ENCODE peak calls at places on chromosomes 3 and 15, in eight cellular contexts. G is esophagus squamous epithelium, S is heart left ventricle, A is transverse colon, Z is ovary, Q is body of pancreas, R is prostate gland, M is stomach. I is an unnamed sample.

GRCh38 chr15:78049691-78050440 is 27.6 kb downstream of the TBC1D2B start:
- DNase-seq in G (no peak), S (no peak), A (no peak), Z (no peak), Q (peak; percentile 25), R (no peak), M (no peak), I (no peak)

GRCh38 chr15:45181491-45182285 is 6.1 kb downstream of the SHF start:
- DNase-seq in G (no peak), S (no peak), A (no peak), Z (no peak), Q (no peak), R (no peak), M (no peak), I (no peak)

GRCh38 chr15:89740137-89740536 is 10.9 kb downstream of the MESP1 start:
- DNase-seq in G (no peak), S (no peak), A (peak; percentile 67), Z (no peak), Q (peak; percentile 78), R (peak; percentile 75), M (peak; percentile 48), I (peak; percentile 28)

GRCh38 chr15:75695206-75695605 is 17.4 kb downstream of the CSPG4 start:
- DNase-seq in G (no peak), S (no peak), A (no peak), Z (peak; percentile 43), Q (no peak), R (no peak), M (no peak), I (no peak)

GRCh38 chr3:182370949-182371348 is 422.4 kb upstream of the ATP11B start:
- DNase-seq in G (no peak), S (no peak), A (no peak), Z (no peak), Q (no peak), R (no peak), M (no peak), I (no peak)

GRCh38 chr3:124266517-124266916 is 274.6 kb upstream of the ROPN1 start:
- DNase-seq in G (no peak), S (no peak), A (no peak), Z (no peak), Q (no peak), R (no peak), M (no peak), I (no peak)

GRCh38 chr3:178085817-178086123 is 450.5 kb upstream of the KCNMB2 start:
- DNase-seq in G (no peak), S (no peak), A (no peak), Z (no peak), Q (no peak), R (no peak), M (no peak), I (no peak)

GRCh38 chr15:91320106-91320505 is 220.0 kb downstream of the SV2B start:
- DNase-seq in G (no peak), S (no peak), A (no peak), Z (no peak), Q (no peak), R (no peak), M (no peak), I (no peak)

DNA sequence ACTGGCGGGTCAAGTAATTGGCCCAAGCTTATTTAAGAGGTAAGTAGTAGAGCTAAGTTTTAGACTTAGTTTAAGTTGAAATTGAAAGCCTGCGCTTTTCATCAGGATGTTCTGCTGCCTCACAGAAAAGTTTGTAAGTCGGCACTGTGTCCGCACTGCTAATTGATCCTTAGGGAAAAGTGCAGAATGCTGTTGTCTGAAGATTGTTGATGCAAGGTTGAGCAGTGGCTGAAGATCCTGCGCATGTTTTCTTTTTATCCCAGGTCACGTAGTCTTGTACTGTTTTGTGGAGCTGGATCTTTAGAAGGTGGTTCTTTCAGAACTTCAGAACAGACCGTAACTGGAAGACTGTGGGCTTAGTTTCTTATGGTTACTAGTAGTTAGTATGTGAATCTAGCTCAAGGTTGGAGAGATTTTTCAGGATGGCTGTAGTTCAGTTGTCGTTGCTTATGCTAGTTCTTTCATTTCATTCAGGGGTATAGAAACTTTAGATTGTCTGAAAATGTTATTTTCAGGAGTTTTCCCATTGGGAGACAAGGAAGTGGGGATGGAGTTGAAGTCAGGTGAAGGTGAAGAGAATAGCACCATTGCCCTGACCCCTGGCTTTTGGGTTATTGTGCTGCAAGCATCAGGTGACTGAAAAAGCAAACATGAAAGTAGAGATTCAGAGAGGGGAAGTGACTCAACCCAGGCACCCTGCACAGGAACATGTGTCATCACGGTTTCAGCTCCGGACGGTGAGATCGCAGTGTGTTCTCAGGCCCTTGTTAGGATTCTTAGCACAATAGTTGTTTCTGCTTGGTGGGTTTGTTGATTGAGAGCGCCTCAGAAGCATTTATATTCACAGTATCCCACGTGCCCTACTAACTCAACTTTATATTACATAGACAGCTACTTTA is 32.8 kb downstream of the AKAP13 start:
- DNase-seq in G (peak; percentile 10), S (peak; percentile 47), A (peak; percentile 77), Z (no peak), Q (peak; percentile 66), R (peak; percentile 30), M (peak; percentile 65), I (peak; percentile 22)
- TF ChIP-seq POLR2A in G (no peak), S (no peak), A (no peak), Z (no peak), Q (no peak), R (no peak), M (no peak), I (no peak)

GRCh38 chr3:147372525-147373027 is 33.8 kb downstream of the ZIC4 start:
- DNase-seq in G (no peak), S (no peak), A (no peak), Z (no peak), Q (no peak), R (no peak), M (no peak), I (no peak)

GRCh38 chr3:147371771-147372340 is 34.5 kb downstream of the ZIC4 start:
- DNase-seq in G (no peak), S (no peak), A (no peak), Z (no peak), Q (no peak), R (no peak), M (no peak), I (no peak)

GRCh38 chr3:147371141-147371540 is 35.2 kb downstream of the ZIC4 start:
- DNase-seq in G (no peak), S (no peak), A (no peak), Z (no peak), Q (no peak), R (no peak), M (no peak), I (no peak)

GRCh38 chr3:147370316-147370715 is 36.0 kb downstream of the ZIC4 start:
- DNase-seq in G (no peak), S (no peak), A (no peak), Z (no peak), Q (no peak), R (no peak), M (no peak), I (no peak)

GRCh38 chr3:147373301-147373700 is 33.0 kb downstream of the ZIC4 start:
- DNase-seq in G (no peak), S (no peak), A (no peak), Z (no peak), Q (no peak), R (no peak), M (no peak), I (no peak)
- H3K27me3 ChIP-seq in G (peaks cover 44% of the 10 kb centered on the region), S (peaks cover 96% of the 10 kb centered on the region), A (peaks cover 100% of the 10 kb centered on the region), Z (no peaks in the 10 kb centered on the region), Q (peaks cover 4% of the 10 kb centered on the region), R (peaks cover 25% of the 10 kb centered on the region), M (peaks cover 100% of the 10 kb centered on the region), I (peaks cover 93% of the 10 kb centered on the region)

GRCh38 chr3:185822957-185823279 is 1.9 kb downstream of the IGF2BP2 start:
- DNase-seq in G (no peak), S (no peak), A (no peak), Z (no peak), Q (no peak), R (no peak), M (no peak), I (no peak)

GRCh38 chr3:185820973-185821758 is 3.7 kb downstream of the IGF2BP2 start:
- DNase-seq in G (no peak), S (no peak), A (no peak), Z (no peak), Q (no peak), R (no peak), M (no peak), I (no peak)

GRCh38 chr3:185824051-185824466 is 783 bp downstream of the IGF2BP2 start:
- DNase-seq in G (no peak), S (peak; percentile 30), A (peak; percentile 32), Z (peak; percentile 43), Q (peak; percentile 11), R (no peak), M (peak; percentile 27), I (no peak)

GRCh38 chr3:185823280-185824044 is 1.4 kb downstream of the IGF2BP2 start:
- DNase-seq in G (no peak), S (peak; percentile 61), A (peak; percentile 53), Z (peak; percentile 63), Q (peak; percentile 40), R (peak; percentile 24), M (peak; percentile 59), I (no peak)

DNA sequence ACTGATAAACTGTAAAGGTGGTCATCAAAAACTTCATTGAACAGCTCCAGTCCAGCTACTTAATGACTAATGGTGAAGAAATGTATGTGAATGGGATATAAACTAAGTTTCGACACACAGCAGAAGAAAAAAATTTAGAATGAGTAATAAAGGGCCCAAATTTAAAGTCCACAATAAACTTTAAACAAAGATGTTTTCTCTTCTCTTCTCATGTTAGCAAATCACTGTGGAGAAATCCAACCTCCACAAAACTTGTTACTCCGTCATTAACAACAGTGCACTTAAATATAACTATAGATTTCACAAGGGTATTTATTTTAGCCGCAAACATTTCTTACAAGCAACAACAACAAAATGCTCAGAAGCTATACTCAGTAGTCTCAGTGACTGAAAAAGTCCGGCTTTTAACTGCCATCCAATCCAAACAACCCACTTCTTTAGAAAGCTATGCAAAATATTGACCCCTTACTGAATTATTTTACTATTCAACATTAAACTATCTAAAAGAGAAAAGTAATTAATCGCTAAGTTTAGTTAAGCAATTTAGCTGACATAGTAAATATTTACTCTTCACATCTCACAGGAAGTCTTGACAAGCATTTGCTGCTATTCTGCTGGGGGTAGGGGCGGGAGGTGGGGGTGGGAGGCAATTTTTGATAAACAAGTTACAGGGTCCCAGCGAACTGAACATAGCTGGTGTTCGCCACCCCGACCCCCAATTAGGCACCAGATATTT is 2.5 kb downstream of the IGF2BP2 start:
- DNase-seq in G (no peak), S (no peak), A (no peak), Z (no peak), Q (no peak), R (no peak), M (no peak), I (no peak)
- H3K4me1 ChIP-seq in G (peaks cover 6% of the 10 kb centered on the region), S (no peaks in the 10 kb centered on the region), A (peaks cover 23% of the 10 kb centered on the region), Z (peaks cover 4% of the 10 kb centered on the region), Q (peaks cover 25% of the 10 kb centered on the region), R (no peaks in the 10 kb centered on the region), M (peaks cover 41% of the 10 kb centered on the region), I (peaks cover 22% of the 10 kb centered on the region)

GRCh38 chr3:31531992-31532586 is 636 bp upstream of the STT3B start:
- DNase-seq in G (peak; percentile 94), S (peak; percentile 99), A (peak; percentile 99), Z (peak; percentile 99), Q (peak; percentile 99), R (peak; percentile 99), M (peak; percentile 100), I (peak; percentile 99)

GRCh38 chr3:31534036-31534435 is 1.3 kb downstream of the STT3B start:
- DNase-seq in G (no peak), S (no peak), A (no peak), Z (no peak), Q (no peak), R (no peak), M (no peak), I (no peak)

GRCh38 chr3:31531465-31531991 is 1.2 kb upstream of the STT3B start:
- DNase-seq in G (no peak), S (no peak), A (no peak), Z (no peak), Q (no peak), R (no peak), M (no peak), I (no peak)

GRCh38 chr3:31533169-31533870 is 595 bp downstream of the STT3B start:
- DNase-seq in G (no peak), S (peak; percentile 70), A (peak; percentile 66), Z (peak; percentile 84), Q (peak; percentile 55), R (peak; percentile 32), M (peak; percentile 52), I (peak; percentile 59)

DNA sequence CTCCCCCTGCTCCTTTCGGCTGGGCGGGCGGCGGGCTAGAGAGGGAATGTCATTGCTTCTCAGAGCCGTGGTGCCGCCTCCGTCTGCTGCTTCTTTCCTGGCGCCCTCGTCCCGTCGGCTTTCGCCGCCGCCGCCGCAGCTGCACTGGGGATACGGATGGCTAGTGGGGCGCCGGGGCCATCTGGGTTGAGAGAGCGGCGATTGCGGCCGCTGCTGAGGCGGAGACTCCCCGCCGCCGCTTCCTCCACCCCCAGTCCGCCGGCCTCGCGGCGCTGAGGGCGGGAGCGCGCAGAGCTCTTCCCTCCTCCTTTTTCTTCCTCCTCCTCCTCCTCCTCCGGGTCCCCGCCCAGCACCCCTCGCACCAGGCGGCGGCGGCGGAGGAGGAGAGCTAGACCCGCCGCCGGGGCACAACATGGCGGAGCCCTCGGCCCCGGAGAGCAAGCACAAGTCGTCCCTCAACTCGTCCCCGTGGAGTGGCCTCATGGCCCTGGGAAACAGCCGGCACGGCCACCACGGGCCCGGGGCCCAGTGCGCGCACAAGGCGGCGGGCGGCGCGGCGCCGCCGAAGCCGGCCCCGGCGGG is at the start of gene STT3B:
- DNase-seq in G (peak; percentile 41), S (peak; percentile 88), A (peak; percentile 86), Z (no peak), Q (peak; percentile 81), R (peak; percentile 69), M (peak; percentile 84), I (peak; percentile 66)
- TF ChIP-seq POLR2A in G (peak; percentile 92), S (peak; percentile 93), A (peak; percentile 98), Z (peak; percentile 56), Q (peak; percentile 95), R (peak; percentile 91), M (peak; percentile 68), I (peak; percentile 98)

I was measured in gastrocnemius medialis.